ENCODE peak calls at places on chromosomes 4 and X, in eight cellular contexts. I is transverse colon, V is stomach, X is suprapubic skin, S is GM12878, G is sigmoid colon, J is H1, Z is esophagus muscularis mucosa. D is an unnamed sample.

GRCh38 chrX:22526339-22526738 is 253.6 kb downstream of the CBLL2 start:
- DNase-seq in I (no peak), V (no peak), X (no peak), S (peak; percentile 71), G (no peak), J (no peak), Z (no peak), D (no peak)

GRCh38 chr4:972651-973424 is 531 bp downstream of the DGKQ start:
- DNase-seq in I (peak; percentile 54), V (peak; percentile 39), X (no peak), S (no peak), G (no peak), J (peak; percentile 78), Z (no peak), D (peak; percentile 91)

GRCh38 chr4:161336016-161336415 is 827.8 kb downstream of the FSTL5 start:
- DNase-seq in I (no peak), V (no peak), X (no peak), S (no peak), G (no peak), J (no peak), Z (no peak), D (no peak)

GRCh38 chr4:152850377-152850776 is 70.6 kb downstream of the ARFIP1 start:
- DNase-seq in I (no peak), V (no peak), X (peak; percentile 58), S (peak; percentile 25), G (no peak), J (no peak), Z (no peak), D (no peak)

GRCh38 chrX:107894038-107894437 is 68.4 kb downstream of the MID2 start:
- DNase-seq in I (no peak), V (no peak), X (no peak), S (peak; percentile 20), G (no peak), J (peak; percentile 39), Z (no peak), D (no peak)

GRCh38 chr4:154001187-154001586 is 212.3 kb upstream of the SFRP2 start:
- DNase-seq in I (no peak), V (no peak), X (no peak), S (no peak), G (no peak), J (no peak), Z (no peak), D (no peak)

GRCh38 chr4:164779811-164780216 is 25.9 kb downstream of the SMIM31 start:
- DNase-seq in I (no peak), V (peak; percentile 37), X (no peak), S (peak; percentile 30), G (no peak), J (peak; percentile 64), Z (no peak), D (no peak)

GRCh38 chr4:62003695-62004094 is 803.6 kb downstream of the ADGRL3 start:
- DNase-seq in I (no peak), V (no peak), X (no peak), S (no peak), G (no peak), J (no peak), Z (no peak), D (no peak)

GRCh38 chrX:68443155-68443868 is 10.0 kb upstream of the OPHN1 start:
- DNase-seq in I (no peak), V (no peak), X (no peak), S (peak; percentile 9), G (no peak), J (no peak), Z (no peak), D (peak; percentile 26)

GRCh38 chr4:163624727-163625126 is 130.2 kb downstream of the TMA16 start:
- DNase-seq in I (no peak), V (no peak), X (no peak), S (no peak), G (no peak), J (no peak), Z (no peak), D (no peak)

GRCh38 chrX:108001218-108001814 is 19.1 kb upstream of the TEX13B start:
- DNase-seq in I (no peak), V (no peak), X (no peak), S (no peak), G (no peak), J (no peak), Z (no peak), D (no peak)

GRCh38 chr4:978957-979701 is 5.8 kb upstream of the DGKQ start:
- DNase-seq in I (no peak), V (no peak), X (no peak), S (no peak), G (no peak), J (no peak), Z (no peak), D (no peak)

GRCh38 chr4:142274137-142274536 is 572.0 kb downstream of the INPP4B start:
- DNase-seq in I (no peak), V (no peak), X (no peak), S (no peak), G (no peak), J (no peak), Z (no peak), D (no peak)

GRCh38 chr4:41024556-41025491 is 189.5 kb downstream of the APBB2 start:
- DNase-seq in I (no peak), V (no peak), X (no peak), S (no peak), G (no peak), J (no peak), Z (no peak), D (no peak)

GRCh38 chr4:116501954-116502353 is 583.4 kb downstream of the TRAM1L1 start:
- DNase-seq in I (no peak), V (no peak), X (no peak), S (no peak), G (no peak), J (no peak), Z (no peak), D (no peak)

GRCh38 chrX:41665676-41666075 is 23.1 kb upstream of the GPR34 start:
- DNase-seq in I (no peak), V (no peak), X (no peak), S (no peak), G (no peak), J (no peak), Z (no peak), D (no peak)

GRCh38 chrX:84248226-84248625 is 60.2 kb upstream of the RPS6KA6 start:
- DNase-seq in I (no peak), V (no peak), X (no peak), S (no peak), G (no peak), J (no peak), Z (no peak), D (no peak)

DNA sequence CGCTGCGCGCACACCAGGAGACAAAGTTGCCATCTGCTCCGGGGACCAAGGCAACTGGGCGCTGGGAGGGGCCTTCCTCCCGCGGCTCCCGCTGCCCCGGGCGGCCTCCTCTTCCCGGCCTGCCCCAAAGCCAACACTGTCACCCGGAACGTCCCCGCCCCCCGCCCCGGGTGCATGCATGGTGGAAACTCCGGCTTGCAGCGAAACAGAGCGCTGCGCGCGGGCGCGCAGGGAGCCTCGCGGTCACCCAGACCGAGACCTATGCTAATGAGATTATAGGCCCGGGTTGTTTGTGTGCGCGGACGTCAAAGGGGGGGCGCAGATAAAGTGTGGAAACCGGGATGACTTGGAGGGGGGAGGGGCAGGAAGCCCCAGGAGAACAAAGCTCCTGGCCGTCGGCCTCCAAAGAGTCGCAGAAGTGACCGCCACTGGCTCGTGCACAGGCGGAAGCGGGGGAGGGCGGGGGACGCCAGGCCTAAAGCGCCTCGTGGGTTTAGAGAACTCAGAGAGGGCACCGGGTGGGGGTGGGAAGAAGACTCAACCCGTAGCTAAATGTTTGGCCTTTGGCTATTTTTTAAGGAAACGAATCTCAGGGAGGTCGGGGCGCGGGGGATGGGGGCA is 88.8 kb downstream of the BCOR start:
- DNase-seq in I (peak; percentile 29), V (no peak), X (peak; percentile 69), S (no peak), G (peak; percentile 71), J (peak; percentile 48), Z (no peak), D (peak; percentile 84)
- H3K4me3 ChIP-seq in I (peak overlapping the region; percentile 35), V (peak overlapping the region; percentile 23), X (peak overlapping the region; percentile 28), S (no peak overlapping the region), G (peak overlapping the region; percentile 28), J (peak overlapping the region; percentile 64), Z (peak overlapping the region; percentile 22), D (peak overlapping the region; percentile 28)

DNA sequence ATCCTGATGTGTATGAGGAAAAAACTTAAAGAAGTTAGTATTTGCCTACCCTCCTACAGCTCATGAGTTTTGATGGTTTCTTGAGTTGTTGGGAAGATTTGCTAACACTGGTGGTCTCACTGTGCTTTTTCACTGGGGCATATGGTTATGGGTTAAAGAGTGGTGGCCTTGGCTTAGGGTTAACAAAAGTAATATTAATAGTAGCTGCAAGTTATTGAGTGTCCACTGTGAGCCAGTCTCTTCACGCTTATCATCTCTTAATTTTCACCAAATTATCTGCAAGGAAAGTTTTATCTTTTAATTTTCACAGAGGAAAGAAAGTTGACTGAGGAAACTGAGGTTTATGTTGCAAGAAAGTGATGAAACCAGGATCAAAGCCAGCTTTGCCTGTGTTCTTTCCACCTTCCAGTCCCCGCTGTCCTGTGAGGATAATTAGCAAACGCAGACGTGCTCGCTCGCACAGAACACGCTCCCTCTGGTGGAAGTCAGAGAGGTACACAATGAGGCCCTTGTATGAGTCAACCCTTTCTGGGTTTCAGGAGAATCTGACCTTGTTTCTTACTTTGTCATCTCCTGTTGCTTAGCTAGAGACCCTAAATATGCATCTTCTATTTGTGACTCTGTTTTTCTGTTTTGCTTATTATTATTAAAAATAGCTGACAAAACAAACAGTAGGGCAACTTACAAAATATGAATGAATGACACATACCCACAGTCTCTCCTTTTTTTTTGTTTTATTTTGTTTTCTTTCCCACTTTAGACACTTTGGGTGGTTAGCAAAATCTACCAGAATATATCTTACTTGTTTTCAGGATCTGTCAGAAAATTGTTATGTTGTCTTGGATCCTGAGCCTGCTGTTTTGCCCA is 94.3 kb downstream of the DDIT4L start:
- DNase-seq in I (peak; percentile 33), V (peak; percentile 51), X (peak; percentile 78), S (peak; percentile 36), G (peak; percentile 84), J (no peak), Z (no peak), D (peak; percentile 68)
- TF ChIP-seq EP300 in I (no peak), V (no peak), X (no peak), S (no peak), G (no peak), J (no peak), Z (no peak), D (no peak)

GRCh38 chrX:2608638-2609430 is 82.3 kb upstream of the CD99 start:
- DNase-seq in I (peak; percentile 93), V (peak; percentile 89), X (peak; percentile 91), S (no peak), G (peak; percentile 91), J (peak; percentile 84), Z (peak; percentile 95), D (peak; percentile 89)
- TF ChIP-seq POLR2AphosphoS5 in I (peak; percentile 69), V (peak; percentile 43), X (no peak), S (peak; percentile 46), G (peak; percentile 47), J (no peak), Z (peak; percentile 46), D (peak; percentile 39)

DNA sequence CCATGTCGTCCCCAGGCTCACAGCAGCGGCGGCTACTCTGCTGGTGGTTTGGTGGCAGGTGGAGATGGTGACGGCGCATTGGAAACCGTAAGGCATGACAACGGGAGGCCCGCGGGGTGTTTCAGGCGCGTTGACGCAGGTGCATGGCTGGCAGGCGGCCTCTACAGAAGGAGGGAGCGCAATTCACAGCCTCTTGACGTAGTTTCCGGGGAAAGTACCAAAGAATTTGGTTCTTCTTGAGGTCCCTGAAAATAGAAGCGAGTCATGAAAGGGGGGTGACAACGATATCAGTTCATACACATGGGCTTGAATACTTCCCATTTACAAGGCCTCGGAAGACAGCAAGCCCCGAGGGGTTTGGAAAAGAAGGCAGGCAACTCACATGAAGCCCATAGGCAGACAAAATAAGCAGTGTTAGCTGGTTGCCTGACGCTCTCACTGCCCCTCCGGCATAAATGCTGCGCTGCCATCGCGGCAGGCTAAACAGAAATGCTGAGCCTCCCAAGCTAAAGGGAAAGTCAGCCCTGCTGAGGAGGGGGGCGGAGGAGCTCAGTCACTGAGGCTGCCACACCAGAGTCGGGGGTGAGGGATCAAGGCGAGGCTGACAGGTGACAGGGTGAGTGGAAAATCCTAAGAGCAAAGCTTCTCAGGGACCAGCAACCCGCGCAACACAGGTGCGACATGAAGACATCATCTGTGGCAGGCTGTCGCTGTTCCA is 52.3 kb upstream of the PDLIM3 start:
- DNase-seq in I (peak; percentile 80), V (peak; percentile 50), X (no peak), S (peak; percentile 26), G (no peak), J (peak; percentile 77), Z (no peak), D (no peak)
- H3K4me3 ChIP-seq in I (no peak overlapping the region), V (no peak overlapping the region), X (peak overlapping the region; percentile 27), S (no peak overlapping the region), G (no peak overlapping the region), J (peak overlapping the region; percentile 53), Z (no peak overlapping the region), D (peak overlapping the region; percentile 34)